ENCODE peak calls at places on chromosomes 1 and 21, in nine cellular contexts. E, S, Z, L, P, W, U, T and Q are unnamed samples.

GRCh38 chr1:71414229-71414628 is 333.4 kb upstream of the ZRANB2 start:
- DNase-seq in E (no peak), S (peak), Z (no peak), L (no peak), P (no peak), W (no peak), U (no peak), T (no peak), Q (no peak)

GRCh38 chr1:230365723-230366307 is 60.3 kb downstream of the PGBD5 start:
- DNase-seq in E (no peak), S (peak), Z (no peak), L (no peak), P (no peak), W (no peak), U (no peak), T (no peak), Q (no peak)

GRCh38 chr1:53517821-53518352 is 58.7 kb downstream of the DMRTB1 start:
- DNase-seq in E (no peak), S (no peak), Z (no peak), L (no peak), P (no peak), W (no peak), U (no peak), T (no peak), Q (no peak)

GRCh38 chr1:243957141-243957540 is 93.9 kb upstream of the ZBTB18 start:
- DNase-seq in E (no peak), S (no peak), Z (no peak), L (no peak), P (no peak), W (no peak), U (no peak), T (no peak), Q (no peak)

GRCh38 chr21:35853321-35853922 is 206.9 kb downstream of the SETD4 start:
- DNase-seq in E (no peak), S (no peak), Z (no peak), L (no peak), P (no peak), W (no peak), U (no peak), T (no peak), Q (no peak)

GRCh38 chr1:224779491-224780020 is 149.9 kb upstream of the DNAH14 start:
- DNase-seq in E (no peak), S (no peak), Z (no peak), L (no peak), P (no peak), W (no peak), U (no peak), T (no peak), Q (no peak)

GRCh38 chr1:177913762-177914540 is 55.9 kb downstream of the SEC16B start:
- DNase-seq in E (no peak), S (peak), Z (no peak), L (peak), P (no peak), W (no peak), U (peak), T (no peak), Q (no peak)

GRCh38 chr1:229844675-229845074 is 218.6 kb downstream of the URB2 start:
- DNase-seq in E (peak), S (peak), Z (peak), L (no peak), P (no peak), W (no peak), U (no peak), T (peak), Q (no peak)

GRCh38 chr1:100584761-100585745 is 47.1 kb downstream of the GPR88 start:
- DNase-seq in E (no peak), S (peak), Z (no peak), L (no peak), P (no peak), W (no peak), U (peak), T (no peak), Q (no peak)

GRCh38 chr1:56798053-56798471 is 21.1 kb downstream of the FYB2 start:
- DNase-seq in E (no peak), S (no peak), Z (no peak), L (peak), P (no peak), W (no peak), U (peak), T (no peak), Q (no peak)

GRCh38 chr1:53891678-53892077 is 2.1 kb upstream of the YIPF1 start:
- DNase-seq in E (no peak), S (no peak), Z (no peak), L (no peak), P (no peak), W (no peak), U (no peak), T (no peak), Q (no peak)

GRCh38 chr1:83860506-83861221 is 138.3 kb downstream of the TTLL7 start:
- DNase-seq in E (peak), S (no peak), Z (peak), L (peak), P (peak), W (no peak), U (no peak), T (no peak), Q (peak)

GRCh38 chr21:41112740-41113692 is 54.9 kb upstream of the BACE2 start:
- DNase-seq in E (peak), S (peak), Z (no peak), L (peak), P (no peak), W (peak), U (peak), T (no peak), Q (peak)

GRCh38 chr1:117565083-117565556 is 40.7 kb upstream of the TENT5C start:
- DNase-seq in E (peak), S (no peak), Z (no peak), L (no peak), P (no peak), W (no peak), U (no peak), T (no peak), Q (no peak)

GRCh38 chr1:114154963-114155322 is 1.3 kb upstream of the SYT6 start:
- DNase-seq in E (no peak), S (peak), Z (no peak), L (no peak), P (no peak), W (peak), U (peak), T (no peak), Q (no peak)

GRCh38 chr21:17848228-17848627 is 29.1 kb upstream of the C21orf91 start:
- DNase-seq in E (peak), S (peak), Z (peak), L (peak), P (no peak), W (peak), U (peak), T (no peak), Q (no peak)

GRCh38 chr1:206672011-206672688 is 12.6 kb upstream of the MAPKAPK2 start:
- DNase-seq in E (no peak), S (no peak), Z (no peak), L (no peak), P (no peak), W (no peak), U (no peak), T (no peak), Q (no peak)

GRCh38 chr1:112605633-112606327 is 13.2 kb downstream of the ST7L start:
- DNase-seq in E (peak), S (no peak), Z (no peak), L (no peak), P (no peak), W (no peak), U (peak), T (no peak), Q (no peak)

GRCh38 chr1:205286335-205286950 is 35.1 kb downstream of the NUAK2 start:
- DNase-seq in E (no peak), S (peak), Z (no peak), L (peak), P (peak), W (no peak), U (peak), T (no peak), Q (no peak)

GRCh38 chr21:17818158-17819113 is 720 bp downstream of the C21orf91 start:
- DNase-seq in E (peak), S (peak), Z (peak), L (peak), P (peak), W (no peak), U (peak), T (no peak), Q (no peak)

GRCh38 chr1:228667224-228667623 is 68.1 kb upstream of the RHOU start:
- DNase-seq in E (no peak), S (no peak), Z (no peak), L (no peak), P (no peak), W (no peak), U (no peak), T (no peak), Q (no peak)

GRCh38 chr1:180838535-180838934 is 74.2 kb upstream of the KIAA1614 start:
- DNase-seq in E (no peak), S (no peak), Z (no peak), L (no peak), P (no peak), W (no peak), U (no peak), T (no peak), Q (no peak)

GRCh38 chr21:46475296-46475695 is 16.6 kb downstream of the DIP2A start:
- DNase-seq in E (no peak), S (no peak), Z (no peak), L (no peak), P (no peak), W (no peak), U (peak), T (no peak), Q (no peak)

GRCh38 chr1:110390096-110390495 is 730 bp downstream of the SLC16A4 start:
- DNase-seq in E (no peak), S (peak), Z (peak), L (peak), P (no peak), W (no peak), U (peak), T (no peak), Q (peak)

GRCh38 chr1:38858833-38859560 is 575 bp downstream of the RRAGC start:
- DNase-seq in E (peak), S (peak), Z (peak), L (peak), P (no peak), W (no peak), U (peak), T (peak), Q (peak)

GRCh38 chr1:65792671-65793358 is at the start of gene PDE4B:
- DNase-seq in E (no peak), S (no peak), Z (no peak), L (peak), P (no peak), W (no peak), U (peak), T (no peak), Q (no peak)

GRCh38 chr1:39692152-39693064 is 1.2 kb upstream of the HPCAL4 start:
- DNase-seq in E (no peak), S (no peak), Z (no peak), L (no peak), P (no peak), W (no peak), U (no peak), T (no peak), Q (no peak)

GRCh38 chr1:70324683-70325082 is 29.8 kb downstream of the ANKRD13C start:
- DNase-seq in E (no peak), S (no peak), Z (no peak), L (no peak), P (no peak), W (no peak), U (no peak), T (no peak), Q (no peak)

GRCh38 chr1:47763456-47764171 is 233.6 kb downstream of the TRABD2B start:
- DNase-seq in E (no peak), S (no peak), Z (no peak), L (peak), P (no peak), W (no peak), U (peak), T (no peak), Q (no peak)
- H3K4me3 ChIP-seq in E (no peak), S (no peak), Z (no peak), L (no peak), P (no peak), W (no peak), U (no peak), T (no peak), Q (no peak)

GRCh38 chr1:75796376-75797272 is at the start of gene MSH4:
- DNase-seq in E (no peak), S (no peak), Z (no peak), L (no peak), P (no peak), W (peak), U (no peak), T (no peak), Q (no peak)
- H3K4me3 ChIP-seq in E (no peak), S (no peak), Z (no peak), L (no peak), P (no peak), W (no peak), U (no peak), T (no peak), Q (no peak)

GRCh38 chr1:89200668-89201488 is 2.1 kb upstream of the GBP4 start:
- DNase-seq in E (no peak), S (no peak), Z (no peak), L (no peak), P (peak), W (no peak), U (peak), T (no peak), Q (no peak)
- H3K4me3 ChIP-seq in E (no peak), S (no peak), Z (no peak), L (no peak), P (peak), W (no peak), U (no peak), T (no peak), Q (no peak)

GRCh38 chr1:157697781-157698569 is 2.6 kb downstream of the FCRL3 start:
- DNase-seq in E (no peak), S (no peak), Z (no peak), L (no peak), P (no peak), W (no peak), U (no peak), T (no peak), Q (no peak)

GRCh38 chr1:157703981-157704380 is 3.4 kb upstream of the FCRL3 start:
- DNase-seq in E (no peak), S (no peak), Z (no peak), L (no peak), P (no peak), W (no peak), U (no peak), T (no peak), Q (no peak)

GRCh38 chr1:157702308-157702825 is 1.8 kb upstream of the FCRL3 start:
- DNase-seq in E (no peak), S (no peak), Z (no peak), L (no peak), P (no peak), W (no peak), U (no peak), T (no peak), Q (no peak)

GRCh38 chr1:157700305-157700704 is 264 bp downstream of the FCRL3 start:
- DNase-seq in E (no peak), S (no peak), Z (no peak), L (no peak), P (no peak), W (no peak), U (no peak), T (no peak), Q (no peak)

DNA sequence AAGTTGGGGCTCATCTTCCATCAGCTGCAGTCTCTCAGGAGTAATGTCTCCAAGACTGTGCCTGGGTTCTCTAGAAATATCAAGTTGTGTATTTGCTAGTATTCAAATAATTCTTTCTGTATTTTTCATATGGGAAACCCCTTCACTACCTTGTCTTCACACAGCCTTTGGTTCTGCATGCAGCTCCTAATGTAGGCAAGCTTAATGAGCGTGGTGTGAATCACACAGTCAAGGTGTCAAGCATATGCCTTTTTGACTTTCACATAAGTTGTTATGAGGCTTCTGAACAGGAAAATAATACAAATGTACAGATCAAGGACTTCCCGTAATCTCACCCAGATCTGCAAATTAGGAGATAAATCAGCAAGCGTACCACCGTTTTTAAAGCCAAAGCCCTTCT is at the start of gene FCRL3:
- DNase-seq in E (no peak), S (no peak), Z (no peak), L (no peak), P (no peak), W (no peak), U (no peak), T (no peak), Q (no peak)
- H3K4me3 ChIP-seq in E (no peak), S (no peak), Z (no peak), L (no peak), P (peak), W (no peak), U (no peak), T (no peak), Q (no peak)

GRCh38 chr21:33127154-33127893 is 57.4 kb downstream of the OLIG1 start:
- DNase-seq in E (peak), S (peak), Z (peak), L (peak), P (peak), W (peak), U (peak), T (peak), Q (peak)
- H3K4me3 ChIP-seq in E (no peak), S (peak), Z (peak), L (peak), P (peak), W (no peak), U (peak), T (peak), Q (peak)

GRCh38 chr1:8198522-8198921 is 119.4 kb upstream of the SLC45A1 start:
- DNase-seq in E (no peak), S (no peak), Z (no peak), L (no peak), P (no peak), W (no peak), U (no peak), T (no peak), Q (no peak)

GRCh38 chr1:8203056-8203455 is 114.9 kb upstream of the SLC45A1 start:
- DNase-seq in E (no peak), S (peak), Z (no peak), L (no peak), P (no peak), W (no peak), U (no peak), T (no peak), Q (no peak)

GRCh38 chr1:8202182-8202905 is 115.6 kb upstream of the SLC45A1 start:
- DNase-seq in E (no peak), S (peak), Z (peak), L (peak), P (no peak), W (no peak), U (peak), T (peak), Q (peak)

GRCh38 chr1:8201331-8201861 is 116.5 kb upstream of the SLC45A1 start:
- DNase-seq in E (no peak), S (no peak), Z (no peak), L (no peak), P (no peak), W (no peak), U (no peak), T (no peak), Q (no peak)

GRCh38 chr1:8200317-8201115 is 117.4 kb upstream of the SLC45A1 start:
- DNase-seq in E (no peak), S (no peak), Z (no peak), L (no peak), P (no peak), W (no peak), U (no peak), T (no peak), Q (no peak)
- H3K4me3 ChIP-seq in E (no peak), S (no peak), Z (no peak), L (no peak), P (no peak), W (no peak), U (no peak), T (no peak), Q (no peak)

GRCh38 chr1:50417487-50417886 is 5.8 kb downstream of the DMRTA2 start:
- DNase-seq in E (no peak), S (no peak), Z (no peak), L (no peak), P (no peak), W (no peak), U (no peak), T (no peak), Q (no peak)

GRCh38 chr1:50416553-50417453 is 6.4 kb downstream of the DMRTA2 start:
- DNase-seq in E (no peak), S (no peak), Z (no peak), L (no peak), P (no peak), W (no peak), U (no peak), T (no peak), Q (no peak)

GRCh38 chr1:50414853-50415234 is 8.4 kb downstream of the DMRTA2 start:
- DNase-seq in E (no peak), S (no peak), Z (no peak), L (no peak), P (no peak), W (no peak), U (no peak), T (no peak), Q (no peak)

GRCh38 chr1:50416150-50416527 is 7.1 kb downstream of the DMRTA2 start:
- DNase-seq in E (no peak), S (no peak), Z (no peak), L (no peak), P (no peak), W (no peak), U (no peak), T (no peak), Q (no peak)

GRCh38 chr1:50415235-50416149 is 7.8 kb downstream of the DMRTA2 start:
- DNase-seq in E (no peak), S (no peak), Z (no peak), L (no peak), P (no peak), W (no peak), U (no peak), T (no peak), Q (no peak)
- H3K4me3 ChIP-seq in E (no peak), S (no peak), Z (no peak), L (no peak), P (no peak), W (no peak), U (no peak), T (no peak), Q (no peak)